ENCODE peak calls at places on chromosome 11, in four cellular contexts. J, K, Z and U are unnamed samples.

GRCh38 chr11:73267921-73268540 is 4.1 kb upstream of the P2RY6 start:
- DNase-seq in J (no peak), K (no peak), Z (no peak), U (no peak)

GRCh38 chr11:93279911-93280347 is 50.6 kb upstream of the DEUP1 start:
- DNase-seq in J (no peak), K (no peak), Z (no peak), U (no peak)

GRCh38 chr11:128502736-128503135 is 84.6 kb downstream of the ETS1 start:
- DNase-seq in J (peak), K (peak), Z (no peak), U (no peak)

GRCh38 chr11:46338636-46338987 is 8.7 kb upstream of the DGKZ start:
- DNase-seq in J (no peak), K (peak), Z (no peak), U (no peak)

GRCh38 chr11:30917859-30918478 is 331.8 kb upstream of the MPPED2 start:
- DNase-seq in J (peak), K (peak), Z (no peak), U (no peak)

GRCh38 chr11:63719987-63720386 is 38.7 kb downstream of the RTN3 start:
- DNase-seq in J (peak), K (peak), Z (no peak), U (no peak)

GRCh38 chr11:59615132-59615636 is 390 bp downstream of the OSBP start:
- DNase-seq in J (no peak), K (no peak), Z (peak), U (peak)

GRCh38 chr11:125341676-125342075 is 154.4 kb downstream of the FEZ1 start:
- DNase-seq in J (no peak), K (no peak), Z (no peak), U (no peak)

GRCh38 chr11:47406896-47407745 is 1.3 kb upstream of the SLC39A13 start:
- DNase-seq in J (no peak), K (no peak), Z (no peak), U (no peak)

GRCh38 chr11:47407746-47408590 is at the start of gene SLC39A13:
- DNase-seq in J (peak), K (peak), Z (peak), U (peak)

GRCh38 chr11:47409440-47410403 is 1.3 kb downstream of the SLC39A13 start:
- DNase-seq in J (no peak), K (no peak), Z (no peak), U (no peak)

GRCh38 chr11:47410404-47411264 is 2.2 kb downstream of the SLC39A13 start:
- DNase-seq in J (no peak), K (no peak), Z (no peak), U (no peak)

GRCh38 chr11:47408598-47409439 is 429 bp downstream of the SLC39A13 start:
- DNase-seq in J (peak), K (peak), Z (peak), U (no peak)
- TF ChIP-seq CTCF in J (no peak), K (no peak), Z (no peak), U (no peak)

GRCh38 chr11:71987521-71987920 is 11.2 kb upstream of the IL18BP start:
- DNase-seq in J (no peak), K (no peak), Z (no peak), U (no peak)
- TF ChIP-seq CTCF in J (no peak), K (no peak), Z (no peak), U (no peak)

DNA sequence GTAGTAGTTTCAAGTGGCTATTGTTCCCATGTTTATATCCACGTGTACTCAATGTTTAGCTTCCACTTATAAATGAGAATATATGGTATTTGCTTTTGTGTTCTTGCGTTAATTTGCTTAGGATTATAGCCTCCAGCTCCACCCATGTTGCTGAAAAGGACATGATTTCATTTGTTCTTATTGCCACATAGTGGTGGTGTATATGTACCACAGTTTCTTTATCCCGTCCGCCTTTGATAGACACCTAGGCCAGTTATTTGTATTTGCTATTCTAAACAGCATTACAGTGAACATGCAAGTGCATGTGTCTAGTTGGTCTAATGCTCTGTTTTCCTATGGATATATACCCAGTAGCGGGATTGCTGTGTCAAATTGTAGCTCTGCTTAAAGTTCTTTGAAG is 6.8 kb downstream of the OR51B2 start:
- DNase-seq in J (no peak), K (no peak), Z (no peak), U (no peak)
- TF ChIP-seq CTCF in J (no peak), K (no peak), Z (no peak), U (no peak)

DNA sequence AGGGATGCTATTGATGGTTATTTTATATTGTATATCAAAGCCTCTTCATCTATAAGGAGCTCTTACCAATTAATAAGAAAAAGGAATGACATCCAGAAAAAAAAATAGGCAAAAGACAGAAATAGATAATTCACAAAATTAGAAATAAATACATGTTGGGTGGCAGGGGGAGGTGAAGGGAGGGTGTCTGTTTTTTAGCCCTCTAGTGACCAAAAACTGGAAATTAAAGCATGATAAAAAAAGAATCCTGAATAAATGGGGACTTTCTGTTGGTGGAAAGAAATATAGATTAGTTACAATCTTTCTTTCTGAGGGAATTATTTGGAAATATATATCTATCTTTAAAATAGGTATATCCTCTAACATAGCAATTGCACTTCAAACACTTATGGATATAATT is 42.0 kb upstream of the TTC36 start:
- DNase-seq in J (peak), K (no peak), Z (no peak), U (no peak)
- TF ChIP-seq CTCF in J (no peak), K (peak), Z (no peak), U (no peak)

DNA sequence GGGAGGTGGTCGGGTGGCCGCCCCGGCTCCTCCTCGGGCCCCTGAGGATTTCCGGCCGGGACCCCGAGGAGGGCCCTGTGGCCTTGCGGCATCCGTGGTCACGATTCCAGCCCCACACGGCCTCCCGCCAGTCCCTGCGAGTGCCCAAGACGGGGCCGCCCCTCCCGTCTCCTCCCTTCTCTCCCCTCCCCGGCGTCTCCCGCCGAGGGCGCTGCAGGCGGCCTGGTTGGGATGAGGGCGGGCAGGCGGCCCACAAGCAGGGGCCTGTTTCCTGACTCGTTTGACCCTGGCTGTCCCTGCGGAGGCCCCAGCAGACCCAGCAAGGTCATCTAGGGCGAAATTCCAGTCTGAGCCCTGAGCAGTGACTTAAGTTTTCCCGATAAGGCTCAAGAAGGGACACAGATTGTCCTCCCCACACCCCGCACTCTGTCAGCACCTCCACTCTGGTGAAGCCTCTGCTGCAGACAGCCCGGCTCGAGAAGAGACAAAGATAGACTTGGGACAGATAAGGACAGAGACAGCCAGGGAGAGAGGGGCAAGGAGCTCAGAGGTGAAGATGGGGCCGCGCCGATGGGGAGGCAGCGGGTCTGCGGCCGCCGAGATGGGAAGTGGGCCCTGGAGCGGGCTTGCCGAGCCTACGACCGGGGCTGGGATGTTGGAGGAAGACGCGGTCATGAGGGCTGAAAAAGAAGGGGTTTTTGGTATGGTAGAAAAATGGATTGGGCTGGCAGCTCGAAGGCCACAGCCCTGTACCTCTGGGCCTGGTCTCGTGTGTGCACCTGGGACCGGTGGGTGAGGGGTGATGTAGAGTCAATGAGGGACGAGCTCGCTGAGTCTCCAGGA is 95.0 kb downstream of the SWAP70 start:
- DNase-seq in J (peak), K (peak), Z (peak), U (peak)
- TF ChIP-seq CTCF in J (no peak), K (peak), Z (no peak), U (no peak)

GRCh38 chr11:6601041-6601461 is 2.4 kb downstream of the RRP8 start:
- DNase-seq in J (no peak), K (no peak), Z (no peak), U (no peak)

GRCh38 chr11:6606471-6607189 is 3.1 kb downstream of the ILK start:
- DNase-seq in J (peak), K (peak), Z (peak), U (no peak)

GRCh38 chr11:6602096-6602940 is 1.1 kb downstream of the RRP8 start:
- DNase-seq in J (no peak), K (no peak), Z (no peak), U (no peak)

GRCh38 chr11:6604081-6604626 is 580 bp downstream of the ILK start:
- DNase-seq in J (peak), K (peak), Z (no peak), U (no peak)

DNA sequence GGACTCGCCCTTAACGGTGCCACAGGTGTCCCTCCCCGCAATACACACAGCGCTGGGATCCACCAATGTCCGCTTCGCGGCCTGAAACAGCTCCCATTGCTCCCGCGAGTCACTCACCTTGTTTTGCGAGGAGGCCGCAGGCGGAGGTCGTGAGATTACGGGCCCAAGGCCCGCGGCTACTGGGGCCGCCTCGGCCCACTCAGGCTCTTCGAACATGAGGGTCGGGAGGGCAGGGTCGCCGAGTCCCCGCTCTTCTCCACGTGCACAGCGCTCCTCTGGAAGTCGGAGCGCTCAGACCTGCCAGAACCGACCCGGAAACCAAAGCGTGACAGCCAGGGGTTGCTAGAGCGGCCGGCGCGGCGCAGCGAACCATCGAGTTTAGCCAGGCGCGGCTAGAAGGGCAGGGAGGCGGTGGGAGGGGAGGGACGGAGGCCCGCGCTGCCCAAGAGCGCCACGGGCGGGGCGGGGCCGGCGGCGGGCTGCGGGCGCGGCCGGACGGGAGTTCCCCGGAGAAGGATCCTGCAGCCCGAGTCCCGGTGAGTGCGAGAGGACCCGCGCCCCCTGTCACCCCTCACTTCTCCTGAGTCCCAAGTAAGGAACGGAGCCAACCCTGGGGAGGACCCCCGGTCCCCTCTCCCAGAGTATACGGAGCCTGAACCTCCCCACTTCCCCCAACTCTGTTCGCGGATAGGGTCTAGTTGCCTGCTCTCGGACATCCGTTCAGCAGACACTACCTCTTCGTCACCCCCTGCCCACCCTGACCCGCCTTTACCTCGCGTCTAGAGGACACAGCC is at the start of the genes ILK and RRP8:
- DNase-seq in J (peak), K (peak), Z (peak), U (peak)
- TF ChIP-seq CTCF in J (peak), K (peak), Z (no peak), U (no peak)

DNA sequence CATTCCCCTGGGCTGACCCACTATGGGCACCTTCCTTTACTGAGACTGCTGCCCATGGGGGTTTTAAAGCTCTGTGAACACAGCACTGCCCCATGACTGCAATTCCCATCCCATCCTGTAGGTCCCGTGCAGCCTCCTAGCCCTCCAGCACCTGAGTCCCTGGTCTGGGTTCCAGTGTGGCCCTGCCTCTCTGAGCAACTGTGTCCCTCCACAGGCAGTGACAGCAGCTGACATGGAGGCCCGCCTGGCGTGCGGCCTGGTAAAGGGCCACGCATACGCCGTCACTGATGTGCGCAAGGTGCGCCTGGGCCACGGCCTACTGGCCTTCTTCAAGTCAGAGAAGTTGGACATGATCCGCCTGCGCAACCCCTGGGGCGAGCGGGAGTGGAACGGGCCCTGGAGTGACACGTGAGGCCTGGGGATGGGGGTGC is 12.6 kb downstream of the OMP start:
- DNase-seq in J (no peak), K (no peak), Z (no peak), U (no peak)
- TF ChIP-seq CTCF in J (peak), K (no peak), Z (no peak), U (peak)